ENCODE peak calls at places on chromosome 1, in eight cellular contexts. A is heart right ventricle, V is cardiac muscle cell, R is H9, C is pancreas, O is fibroblast of lung, M is prostate gland, F is GM23248. G is an unnamed sample.

GRCh38 chr1:112337028-112337531 is 58.9 kb upstream of the CTTNBP2NL start:
- DNase-seq in A (peak; percentile 51), V (peak; percentile 77), R (peak; percentile 54), C (peak; percentile 49), O (no peak), M (peak; percentile 31), F (peak; percentile 79), G (no peak)

GRCh38 chr1:187999973-188000372 is 1171.2 kb downstream of the PLA2G4A start:
- DNase-seq in A (no peak), V (peak; percentile 25), R (no peak), C (no peak), O (no peak), M (no peak), F (peak; percentile 3), G (no peak)

GRCh38 chr1:116168277-116169032 is 57.3 kb downstream of the MAB21L3 start:
- DNase-seq in A (peak; percentile 84), V (peak; percentile 82), R (peak; percentile 76), C (peak; percentile 84), O (peak; percentile 36), M (peak; percentile 62), F (peak; percentile 86), G (peak; percentile 83)

GRCh38 chr1:100353073-100353801 is 931 bp downstream of the CDC14A start:
- DNase-seq in A (peak; percentile 41), V (no peak), R (no peak), C (no peak), O (peak; percentile 6), M (peak; percentile 24), F (peak; percentile 52), G (peak; percentile 28)

GRCh38 chr1:28108006-28108405 is 19.6 kb upstream of the EYA3 start:
- DNase-seq in A (no peak), V (no peak), R (no peak), C (no peak), O (no peak), M (no peak), F (no peak), G (no peak)

GRCh38 chr1:7042322-7043231 is 257.3 kb downstream of the CAMTA1 start:
- DNase-seq in A (no peak), V (peak; percentile 46), R (peak; percentile 43), C (no peak), O (peak; percentile 21), M (no peak), F (peak; percentile 51), G (no peak)

GRCh38 chr1:76110662-76111061 is 36.1 kb downstream of the ST6GALNAC3 start:
- DNase-seq in A (no peak), V (peak; percentile 48), R (no peak), C (no peak), O (peak; percentile 55), M (no peak), F (peak; percentile 18), G (no peak)

GRCh38 chr1:30450818-30451233 is 272.6 kb downstream of the MATN1 start:
- DNase-seq in A (no peak), V (no peak), R (peak; percentile 18), C (no peak), O (no peak), M (no peak), F (no peak), G (no peak)

GRCh38 chr1:205769641-205770365 is 5.5 kb downstream of the RAB29 start:
- DNase-seq in A (no peak), V (no peak), R (no peak), C (no peak), O (peak; percentile 16), M (no peak), F (peak; percentile 10), G (no peak)

GRCh38 chr1:237863234-237863633 is 27.5 kb downstream of the ZP4 start:
- DNase-seq in A (no peak), V (no peak), R (no peak), C (no peak), O (no peak), M (no peak), F (no peak), G (no peak)

GRCh38 chr1:237867380-237867888 is 23.3 kb downstream of the ZP4 start:
- DNase-seq in A (no peak), V (no peak), R (no peak), C (no peak), O (no peak), M (no peak), F (no peak), G (no peak)

GRCh38 chr1:237861944-237862343 is 28.8 kb downstream of the ZP4 start:
- DNase-seq in A (no peak), V (no peak), R (no peak), C (no peak), O (no peak), M (no peak), F (no peak), G (no peak)

GRCh38 chr1:237868814-237869600 is 21.7 kb downstream of the ZP4 start:
- DNase-seq in A (no peak), V (no peak), R (no peak), C (no peak), O (peak; percentile 17), M (no peak), F (no peak), G (no peak)

GRCh38 chr1:237864338-237865244 is 26.1 kb downstream of the ZP4 start:
- DNase-seq in A (peak; percentile 73), V (peak; percentile 40), R (peak; percentile 81), C (peak; percentile 90), O (peak; percentile 25), M (peak; percentile 16), F (peak; percentile 12), G (no peak)
- H3K27ac ChIP-seq in A (no peak overlapping the region), V (no peak overlapping the region), R (no peak overlapping the region), C (no peak overlapping the region), O (no peak overlapping the region), M (no peak overlapping the region), F (no peak overlapping the region), G (no peak overlapping the region)

DNA sequence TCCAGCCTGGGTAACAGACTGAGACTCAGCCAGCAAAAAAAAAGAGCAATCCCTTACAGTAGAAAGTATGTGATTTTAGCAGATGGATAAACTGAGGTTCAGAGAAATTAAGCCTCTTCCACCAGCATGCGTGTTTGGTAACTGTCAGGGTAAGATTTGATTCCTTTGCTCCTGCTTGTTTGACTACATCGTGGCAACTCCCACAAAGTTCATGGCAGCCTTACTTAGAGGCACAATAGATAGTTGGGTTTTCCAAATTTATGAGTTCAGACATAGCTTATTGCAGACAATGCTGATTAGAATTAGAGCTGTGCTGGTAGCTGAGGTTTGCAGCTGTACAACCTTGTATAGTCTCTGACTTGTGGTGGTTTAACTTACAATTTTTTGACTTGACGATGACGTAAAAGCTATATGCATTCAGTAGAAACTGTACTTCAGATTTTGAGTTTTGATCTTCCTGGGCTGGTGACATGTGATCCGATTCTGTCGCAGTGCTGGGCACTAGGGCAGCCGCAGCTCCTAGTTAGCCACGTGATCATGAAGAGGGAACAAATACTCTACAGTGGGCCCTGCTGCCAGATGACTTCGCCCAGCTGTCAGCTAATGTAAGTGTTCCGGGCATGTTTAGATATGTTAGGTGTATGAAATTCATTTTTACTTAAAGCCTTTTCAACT is 167.8 kb downstream of the DHRS3 start:
- DNase-seq in A (no peak), V (no peak), R (no peak), C (no peak), O (no peak), M (no peak), F (no peak), G (no peak)
- H3K4me1 ChIP-seq in A (peaks cover 100% of the 10 kb centered on the region), V (peaks cover 37% of the 10 kb centered on the region), R (peaks cover 4% of the 10 kb centered on the region), C (peaks cover 51% of the 10 kb centered on the region), O (peaks cover 12% of the 10 kb centered on the region), M (peaks cover 53% of the 10 kb centered on the region), F (peaks cover 62% of the 10 kb centered on the region), G (peaks cover 88% of the 10 kb centered on the region)

DNA sequence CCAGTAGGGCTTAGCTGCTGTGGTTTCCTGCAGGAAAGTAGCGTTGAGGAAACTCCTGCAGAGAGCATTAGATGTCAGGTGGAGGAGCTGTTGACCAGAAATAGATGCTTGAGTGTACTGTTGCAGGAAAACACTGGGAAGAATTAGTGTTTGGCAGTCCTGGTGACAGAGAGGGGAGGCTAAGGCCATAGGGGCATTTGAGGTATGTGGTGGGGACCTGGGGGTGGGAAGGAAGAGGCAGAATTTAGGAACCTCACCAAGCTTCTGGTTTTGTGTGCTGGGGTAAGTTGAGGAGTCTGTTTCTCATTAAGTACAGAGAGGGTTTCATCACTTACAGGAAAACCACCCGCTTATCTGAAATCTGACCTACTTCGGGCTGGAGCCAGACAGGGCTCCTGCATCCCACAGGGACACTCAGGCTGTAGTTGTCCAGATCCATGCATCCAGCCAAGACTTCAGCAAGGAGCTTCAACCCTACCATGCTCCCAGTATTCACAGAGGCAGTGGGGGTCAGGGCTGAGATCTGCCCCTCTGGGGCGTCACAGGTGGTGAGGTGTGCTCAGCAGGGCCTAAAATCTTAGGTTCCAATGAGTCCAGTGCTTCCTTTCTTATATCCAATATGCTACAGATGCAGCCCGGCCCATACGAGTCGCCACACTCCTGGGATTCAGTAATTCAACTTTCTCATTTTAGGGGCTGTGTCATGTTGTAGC is 15.1 kb downstream of the SH2D2A start:
- DNase-seq in A (no peak), V (peak; percentile 95), R (no peak), C (no peak), O (peak; percentile 90), M (no peak), F (peak; percentile 86), G (no peak)
- H3K27ac ChIP-seq in A (peak overlapping the region; percentile 44), V (peak overlapping the region; percentile 61), R (no peak overlapping the region), C (no peak overlapping the region), O (no peak overlapping the region), M (no peak overlapping the region), F (peak overlapping the region; percentile 76), G (no peak overlapping the region)

GRCh38 chr1:39959651-39960333 is 4.8 kb downstream of the MFSD2A start:
- DNase-seq in A (no peak), V (no peak), R (no peak), C (no peak), O (no peak), M (no peak), F (no peak), G (no peak)

GRCh38 chr1:39955547-39956539 is 898 bp downstream of the MFSD2A start:
- DNase-seq in A (no peak), V (peak; percentile 55), R (peak; percentile 54), C (peak; percentile 16), O (peak; percentile 57), M (no peak), F (peak; percentile 84), G (no peak)

GRCh38 chr1:39958801-39959200 is 3.9 kb downstream of the MFSD2A start:
- DNase-seq in A (no peak), V (no peak), R (no peak), C (no peak), O (no peak), M (no peak), F (no peak), G (no peak)

GRCh38 chr1:39954870-39955546 is at the start of gene MFSD2A:
- DNase-seq in A (peak; percentile 92), V (peak; percentile 96), R (peak; percentile 95), C (peak; percentile 90), O (peak; percentile 90), M (peak; percentile 89), F (peak; percentile 98), G (peak; percentile 81)

DNA sequence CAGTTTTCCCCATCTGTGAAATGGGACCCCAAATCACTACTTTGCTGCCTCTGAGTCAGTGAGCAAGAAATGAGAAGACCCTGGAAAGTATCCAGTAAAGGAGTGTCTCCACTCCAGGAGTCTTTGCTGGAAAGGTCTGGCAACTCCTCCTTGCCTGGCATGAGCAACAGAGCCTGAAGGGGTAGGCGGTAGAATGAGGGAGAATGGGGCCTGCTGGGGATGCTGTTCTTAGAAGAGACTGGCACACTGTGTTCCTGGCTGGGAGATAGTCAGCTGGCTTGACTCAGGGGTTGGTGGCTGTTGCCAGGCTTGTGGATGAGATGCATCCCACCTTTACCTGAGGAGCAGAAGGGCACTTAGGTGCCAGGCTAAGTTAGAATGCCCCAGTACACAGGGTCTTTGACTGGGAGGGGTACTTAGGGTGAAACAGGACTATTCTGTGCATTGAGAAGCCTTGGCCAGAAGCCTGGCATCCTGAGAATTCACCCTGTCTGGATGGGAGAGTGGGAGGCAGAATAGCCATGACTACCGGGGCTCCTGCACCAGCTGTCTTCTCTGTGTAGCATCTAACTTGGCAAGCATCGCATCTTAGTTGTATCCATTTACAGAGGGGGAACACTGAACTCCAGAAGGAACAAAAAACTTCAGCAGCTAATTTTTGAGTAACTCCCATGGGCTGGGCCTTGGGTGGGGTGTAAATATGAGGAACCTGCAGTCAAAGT is 2.5 kb downstream of the MFSD2A start:
- DNase-seq in A (no peak), V (peak; percentile 29), R (no peak), C (no peak), O (peak; percentile 26), M (no peak), F (peak; percentile 50), G (no peak)
- H3K4me1 ChIP-seq in A (peaks cover 33% of the 10 kb centered on the region), V (no peaks in the 10 kb centered on the region), R (no peaks in the 10 kb centered on the region), C (peaks cover 12% of the 10 kb centered on the region), O (peaks cover 5% of the 10 kb centered on the region), M (peaks cover 12% of the 10 kb centered on the region), F (peaks cover 14% of the 10 kb centered on the region), G (peaks cover 7% of the 10 kb centered on the region)